ENCODE peak calls at places on chromosomes 6 and 20, in five cellular contexts. M is stimulated activated naive CD8-positive, alpha-beta T cell treated with anti-CD3 and anti-CD28 coated beads, Interleukin-15, amount 100 ng/mL, for 72 hours; J is adipocyte; C is type B pancreatic cell; V is stimulated activated CD4-positive, alpha-beta T cell treated with anti-CD3 and anti-CD28 coated beads, Interleukin-4, amount 100 ng/mL, for 24 hours. L is an unnamed sample.

GRCh38 chr6:37535701-37536461 is 36.2 kb upstream of the CCDC167 start:
- DNase-seq in M (no peak), J (peak), C (no peak), V (no peak), L (no peak)

GRCh38 chr6:164370773-164371172 is 938.6 kb downstream of the C6orf118 start:
- DNase-seq in M (no peak), J (no peak), C (no peak), V (no peak), L (no peak)

GRCh38 chr6:121349596-121349995 is 15.3 kb upstream of the TBC1D32 start:
- DNase-seq in M (no peak), J (no peak), C (no peak), V (no peak), L (no peak)

GRCh38 chr6:158879180-158879579 is 60.0 kb upstream of the EZR start:
- DNase-seq in M (no peak), J (no peak), C (no peak), V (peak), L (no peak)

GRCh38 chr6:52232990-52233389 is 11.3 kb downstream of the IL17F start:
- DNase-seq in M (no peak), J (no peak), C (no peak), V (no peak), L (no peak)

GRCh38 chr6:142387997-142388815 is 86.4 kb downstream of the ADGRG6 start:
- DNase-seq in M (no peak), J (peak), C (no peak), V (no peak), L (no peak)

GRCh38 chr6:11500008-11500407 is 37.5 kb upstream of the TMEM170B start:
- DNase-seq in M (no peak), J (peak), C (no peak), V (no peak), L (no peak)

GRCh38 chr6:162591517-162591916 is 136.0 kb downstream of the PRKN start:
- DNase-seq in M (no peak), J (no peak), C (no peak), V (no peak), L (no peak)

GRCh38 chr6:78810698-78811097 is 56.7 kb upstream of the IRAK1BP1 start:
- DNase-seq in M (no peak), J (peak), C (no peak), V (no peak), L (no peak)

GRCh38 chr6:1766663-1767062 is 156.9 kb downstream of the FOXC1 start:
- DNase-seq in M (no peak), J (peak), C (no peak), V (no peak), L (no peak)

GRCh38 chr20:38211200-38212097 is 46.4 kb upstream of the TGM2 start:
- DNase-seq in M (no peak), J (no peak), C (no peak), V (no peak), L (no peak)

GRCh38 chr6:107981695-107982094 is 23.7 kb upstream of the SEC63 start:
- DNase-seq in M (no peak), J (no peak), C (no peak), V (no peak), L (no peak)

GRCh38 chr6:112482373-112482772 is 135.2 kb downstream of the RFPL4B start:
- DNase-seq in M (no peak), J (no peak), C (no peak), V (no peak), L (no peak)

GRCh38 chr6:42099340-42100028 is 42.9 kb downstream of the C6orf132 start:
- DNase-seq in M (no peak), J (peak), C (no peak), V (peak), L (no peak)

GRCh38 chr6:43149260-43149659 is 21.8 kb upstream of the SRF start:
- DNase-seq in M (no peak), J (peak), C (no peak), V (no peak), L (no peak)

GRCh38 chr20:63594043-63594561 is 20.1 kb upstream of the HELZ2 start:
- DNase-seq in M (no peak), J (peak), C (no peak), V (no peak), L (no peak)

GRCh38 chr6:166307981-166308768 is at the start of gene PRR18:
- DNase-seq in M (peak), J (peak), C (no peak), V (no peak), L (no peak)

GRCh38 chr6:390914-391558 is 516 bp upstream of the IRF4 start:
- DNase-seq in M (peak), J (peak), C (no peak), V (peak), L (peak)

GRCh38 chr6:41527721-41528408 is 18.3 kb upstream of the FOXP4 start:
- DNase-seq in M (no peak), J (peak), C (no peak), V (no peak), L (no peak)

GRCh38 chr20:34995192-34995591 is 39.5 kb downstream of the MYH7B start:
- DNase-seq in M (no peak), J (no peak), C (no peak), V (no peak), L (no peak)

GRCh38 chr6:47852727-47853126 is 70.9 kb downstream of the OPN5 start:
- DNase-seq in M (no peak), J (no peak), C (no peak), V (no peak), L (no peak)

GRCh38 chr6:13807691-13808090 is 6.7 kb downstream of the MCUR1 start:
- DNase-seq in M (no peak), J (no peak), C (no peak), V (no peak), L (no peak)

GRCh38 chr6:143325379-143326140 is 124.9 kb downstream of the ADAT2 start:
- DNase-seq in M (no peak), J (no peak), C (no peak), V (no peak), L (no peak)

GRCh38 chr6:136592930-136593673 is 42.9 kb upstream of the MAP7 start:
- DNase-seq in M (no peak), J (peak), C (no peak), V (no peak), L (no peak)

GRCh38 chr20:63124092-63124781 is 91.7 kb downstream of the YTHDF1 start:
- DNase-seq in M (no peak), J (no peak), C (peak), V (no peak), L (no peak)

GRCh38 chr6:124027392-124027791 is 223.7 kb downstream of the NKAIN2 start:
- DNase-seq in M (no peak), J (no peak), C (no peak), V (no peak), L (no peak)

GRCh38 chr6:31453259-31453658 is 44.7 kb upstream of the MICB start:
- DNase-seq in M (no peak), J (no peak), C (no peak), V (no peak), L (no peak)

GRCh38 chr6:45813943-45814342 is 201.7 kb downstream of the CLIC5 start:
- DNase-seq in M (no peak), J (no peak), C (no peak), V (no peak), L (no peak)

GRCh38 chr6:105896821-105897095 is 189.4 kb upstream of the PRDM1 start:
- DNase-seq in M (no peak), J (no peak), C (no peak), V (no peak), L (no peak)

GRCh38 chr20:50251992-50252491 is 61.4 kb downstream of the CEBPB start:
- DNase-seq in M (no peak), J (peak), C (no peak), V (no peak), L (no peak)

GRCh38 chr20:35006531-35006971 is 50.9 kb downstream of the MYH7B start:
- DNase-seq in M (no peak), J (no peak), C (peak), V (no peak), L (peak)

GRCh38 chr6:113779656-113780055 is 77.5 kb upstream of the MARCKS start:
- DNase-seq in M (no peak), J (no peak), C (no peak), V (no peak), L (no peak)

GRCh38 chr20:40339661-40340449 is 349.2 kb downstream of the MAFB start:
- DNase-seq in M (no peak), J (no peak), C (no peak), V (no peak), L (no peak)

GRCh38 chr20:35048739-35049138 is 43.9 kb downstream of the TRPC4AP start:
- DNase-seq in M (no peak), J (no peak), C (no peak), V (no peak), L (no peak)

GRCh38 chr6:41577865-41578713 is 31.9 kb downstream of the FOXP4 start:
- DNase-seq in M (no peak), J (no peak), C (no peak), V (no peak), L (no peak)

GRCh38 chr6:126153661-126154060 is 167.3 kb downstream of the TRMT11 start:
- DNase-seq in M (no peak), J (no peak), C (no peak), V (no peak), L (no peak)

GRCh38 chr6:125802383-125802782 is 11.6 kb downstream of the NCOA7 start:
- DNase-seq in M (no peak), J (no peak), C (no peak), V (no peak), L (no peak)

GRCh38 chr6:17945111-17945510 is 42.3 kb downstream of the KIF13A start:
- DNase-seq in M (no peak), J (peak), C (no peak), V (no peak), L (no peak)